ENCODE peak calls at places on chromosomes 11 and 22, in five cellular contexts. J is effector memory CD4-positive, alpha-beta T cell; F is cardiac muscle cell; G is adrenal gland; V is neuronal stem cell. A is an unnamed sample. For H3K4me1 and H3K36me3, the result is how much of the 10 kb centered on the place peaks cover.

GRCh38 chr11:102268083-102268984 is 49.0 kb upstream of the BIRC3 start:
- DNase-seq in J (peak), F (peak), G (peak), V (peak), A (no peak)

GRCh38 chr22:49460662-49461371 is 366.9 kb downstream of the BRD1 start:
- DNase-seq in J (no peak), F (no peak), G (no peak), V (no peak), A (no peak)

GRCh38 chr11:74466916-74467885 is at the start of gene KCNE3:
- DNase-seq in J (no peak), F (no peak), G (peak), V (no peak), A (no peak)

GRCh38 chr11:104484784-104485554 is 321.0 kb upstream of the PDGFD start:
- DNase-seq in J (no peak), F (no peak), G (no peak), V (no peak), A (no peak)

GRCh38 chr11:62370743-62371440 is 33.6 kb downstream of the ASRGL1 start:
- DNase-seq in J (peak), F (no peak), G (no peak), V (no peak), A (no peak)

GRCh38 chr22:19802881-19803735 is 42.5 kb downstream of the TBX1 start:
- DNase-seq in J (no peak), F (no peak), G (no peak), V (no peak), A (no peak)

GRCh38 chr22:19966908-19967750 is 25.5 kb upstream of the TXNRD2 start:
- DNase-seq in J (no peak), F (no peak), G (no peak), V (no peak), A (no peak)

GRCh38 chr11:48172818-48173609 is 43.6 kb upstream of the OR4B1 start:
- DNase-seq in J (peak), F (peak), G (peak), V (peak), A (peak)

GRCh38 chr11:123392813-123393212 is 37.3 kb upstream of the GRAMD1B start:
- DNase-seq in J (no peak), F (no peak), G (no peak), V (no peak), A (no peak)

GRCh38 chr11:61967924-61968757 is 707 bp upstream of the FTH1 start:
- DNase-seq in J (no peak), F (peak), G (peak), V (no peak), A (peak)

GRCh38 chr11:134757633-134758032 is 345.6 kb upstream of the B3GAT1 start:
- DNase-seq in J (no peak), F (no peak), G (no peak), V (no peak), A (no peak)

GRCh38 chr11:47524200-47524874 is 28.6 kb downstream of the CELF1 start:
- DNase-seq in J (no peak), F (peak), G (peak), V (no peak), A (no peak)

GRCh38 chr11:44963948-44964347 is 13.3 kb upstream of the TP53I11 start:
- DNase-seq in J (no peak), F (no peak), G (no peak), V (no peak), A (no peak)
- H3K4me1 ChIP-seq in J (under half), F (under half), G (under half), V (under half), A (under half)

GRCh38 chr11:120486138-120486537 is 25.4 kb upstream of the GRIK4 start:
- DNase-seq in J (no peak), F (no peak), G (no peak), V (no peak), A (no peak)

DNA sequence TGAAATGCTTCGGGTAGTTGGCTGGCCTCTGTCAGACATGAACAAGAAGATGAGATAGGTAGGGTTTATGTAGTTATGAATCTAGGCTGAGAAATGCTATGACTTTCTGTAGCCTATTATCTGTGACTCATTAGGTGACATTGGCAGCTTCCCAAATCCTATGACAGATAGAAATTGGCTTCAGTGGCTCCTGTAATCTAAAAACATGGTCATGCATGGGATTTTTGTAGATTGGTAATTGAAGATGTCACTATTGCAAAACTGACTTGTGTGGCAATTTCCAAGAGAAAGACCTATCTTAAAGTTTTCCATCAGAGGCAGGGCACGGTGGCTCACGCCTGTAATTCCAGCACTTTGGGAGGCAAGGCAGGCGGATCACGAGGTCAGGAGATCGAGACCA is 29.4 kb upstream of the GRIK4 start:
- DNase-seq in J (no peak), F (no peak), G (peak), V (no peak), A (no peak)
- H3K36me3 ChIP-seq in J (under half), F (half or more), G (under half), V (half or more), A (under half)

DNA sequence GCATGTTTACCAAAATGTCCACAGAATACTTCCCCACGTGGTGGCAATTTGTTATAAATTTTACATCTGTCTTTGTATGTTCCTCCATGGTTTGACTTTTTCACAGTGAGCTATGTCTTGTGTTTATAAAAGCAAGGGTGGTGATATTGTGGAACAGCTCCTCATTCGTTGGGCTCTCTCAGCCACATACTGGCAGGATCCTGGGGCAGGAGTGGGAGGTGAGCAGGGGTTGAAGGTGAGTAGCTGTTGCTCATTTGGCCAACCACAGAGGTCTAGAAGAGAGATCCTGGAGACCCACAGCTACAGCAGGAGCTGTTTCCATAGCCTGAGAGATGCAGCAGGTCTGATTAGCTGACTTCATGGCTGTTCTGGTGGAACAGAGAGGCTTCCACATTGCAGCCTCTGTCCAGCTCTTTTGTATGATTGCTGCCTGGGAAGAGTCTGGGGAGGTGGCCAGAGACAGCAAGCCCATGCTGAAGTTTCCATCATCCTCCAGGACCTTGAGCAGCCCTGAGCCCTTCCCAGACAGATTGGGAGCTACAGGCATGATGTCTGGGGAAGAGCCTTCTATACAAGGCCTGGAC is 128.1 kb downstream of the LDLRAD3 start:
- DNase-seq in J (no peak), F (no peak), G (no peak), V (no peak), A (no peak)
- H3K4me1 ChIP-seq in J (under half), F (under half), G (under half), V (half or more), A (under half)

DNA sequence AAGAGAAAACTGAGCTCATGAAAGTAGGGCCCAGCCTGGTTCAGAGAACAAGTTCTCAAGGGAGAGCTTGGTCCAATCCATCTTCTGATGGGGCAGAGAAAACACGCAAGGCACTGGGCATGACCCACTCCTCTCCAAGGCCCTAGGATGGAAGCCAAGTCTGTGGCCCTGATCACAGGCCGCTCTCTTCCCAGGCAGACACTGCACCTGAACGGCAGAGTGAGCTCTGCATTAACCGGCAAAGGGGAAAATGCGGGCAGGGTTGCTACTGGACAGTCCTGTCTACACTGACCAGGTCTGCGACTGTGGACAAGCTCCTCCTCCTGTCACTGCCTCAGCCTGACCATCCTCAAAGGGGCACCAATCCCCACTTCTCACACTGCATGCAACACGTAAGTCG is 49.3 kb downstream of the SGSM3 start:
- DNase-seq in J (no peak), F (no peak), G (peak), V (no peak), A (no peak)
- H3K36me3 ChIP-seq in J (half or more), F (under half), G (under half), V (half or more), A (half or more)

GRCh38 chr22:44311855-44312170 is 938 bp downstream of the SHISAL1 start:
- DNase-seq in J (no peak), F (no peak), G (no peak), V (no peak), A (peak)
- H3K4me1 ChIP-seq in J (under half), F (under half), G (under half), V (under half), A (under half)

DNA sequence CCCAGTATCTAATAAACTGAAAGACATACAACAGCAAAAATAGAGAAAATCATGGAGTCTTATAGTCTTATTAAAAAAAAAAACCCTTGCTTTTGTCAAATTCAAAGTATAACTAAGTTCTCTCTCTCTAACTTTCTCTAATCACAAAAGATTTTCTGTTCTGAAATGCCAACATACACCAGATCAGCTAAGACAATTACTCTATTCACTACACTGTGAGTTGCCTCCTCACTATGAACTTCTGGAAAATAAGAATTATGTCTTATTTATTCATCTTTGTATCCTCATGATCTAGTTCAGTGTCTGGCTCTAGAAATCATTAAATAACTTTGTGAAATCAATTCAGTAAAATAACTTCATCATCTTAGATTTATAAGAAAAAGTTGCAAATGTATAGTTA is 12.7 kb downstream of the FAM76B start:
- DNase-seq in J (no peak), F (no peak), G (no peak), V (no peak), A (no peak)
- H3K36me3 ChIP-seq in J (half or more), F (half or more), G (under half), V (half or more), A (under half)

DNA sequence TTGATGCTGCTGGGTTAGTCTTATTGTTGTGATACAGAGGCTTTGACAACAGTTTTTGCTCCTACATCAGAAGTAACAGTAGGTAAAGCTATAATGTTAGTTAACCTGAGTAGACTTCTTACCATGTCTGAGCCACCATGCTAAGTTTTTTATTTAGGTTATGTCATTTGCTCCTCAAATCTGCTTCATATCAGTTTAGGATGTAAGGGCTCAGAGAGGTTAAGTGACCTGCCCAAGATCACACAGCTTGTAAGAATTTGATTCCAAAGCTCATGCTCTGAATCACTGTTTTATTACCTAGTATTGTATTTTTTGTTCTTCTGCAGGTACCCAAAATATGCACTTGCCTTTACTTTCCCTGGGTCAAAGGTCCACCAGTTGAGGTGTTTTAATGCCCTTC is 161.7 kb downstream of the COMMD9 start:
- DNase-seq in J (no peak), F (no peak), G (no peak), V (no peak), A (no peak)
- H3K4me1 ChIP-seq in J (under half), F (under half), G (under half), V (under half), A (under half)

GRCh38 chr11:981764-982163 is 54.8 kb downstream of the MUC6 start:
- DNase-seq in J (no peak), F (no peak), G (no peak), V (no peak), A (no peak)
- H3K36me3 ChIP-seq in J (half or more), F (under half), G (under half), V (half or more), A (under half)

DNA sequence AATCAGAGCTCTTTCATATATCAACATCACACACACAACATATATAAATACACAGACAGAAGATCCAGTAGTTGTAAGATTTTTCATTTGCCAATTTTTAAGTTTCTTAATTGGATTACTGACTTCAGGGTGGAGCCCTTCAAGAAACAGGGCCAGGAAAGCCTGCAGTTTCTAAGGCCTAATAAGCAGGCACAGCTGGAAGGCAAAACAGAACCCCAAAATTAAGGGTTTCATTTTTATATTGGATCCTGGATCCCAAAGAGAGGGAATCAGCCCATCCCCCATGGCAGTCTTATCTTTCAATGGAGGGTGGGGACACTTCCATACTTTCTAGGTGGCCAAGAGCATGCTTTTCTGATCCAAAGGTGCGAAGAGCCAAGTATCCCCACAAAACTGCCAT is 4.7 kb upstream of the C1QTNF6 start:
- DNase-seq in J (no peak), F (no peak), G (peak), V (no peak), A (no peak)
- H3K4me1 ChIP-seq in J (under half), F (under half), G (half or more), V (under half), A (under half)

GRCh38 chr11:46039990-46040389 is 81.3 kb downstream of the PHF21A start:
- DNase-seq in J (no peak), F (no peak), G (no peak), V (no peak), A (no peak)
- H3K36me3 ChIP-seq in J (under half), F (under half), G (under half), V (under half), A (under half)